ENCODE peak calls at places on chromosomes 16 and 17, in five cellular contexts. P is skeletal muscle cell, O is heart right ventricle, E is MV-4-11, F is GM23248. Y is an unnamed sample.

GRCh38 chr17:38896373-38896954 is 26.6 kb downstream of the LASP1 start:
- DNase-seq in P (no peak), O (peak), E (no peak), F (no peak), Y (no peak)

GRCh38 chr17:18004345-18004744 is 31.7 kb downstream of the DRC3 start:
- DNase-seq in P (no peak), O (no peak), E (no peak), F (no peak), Y (no peak)

GRCh38 chr17:30290696-30291570 is 811 bp downstream of the BLMH start:
- DNase-seq in P (no peak), O (peak), E (no peak), F (peak), Y (peak)

GRCh38 chr17:78383725-78384471 is 5.4 kb downstream of the PGS1 start:
- DNase-seq in P (peak), O (peak), E (peak), F (peak), Y (peak)

GRCh38 chr16:84614075-84614474 is 3.8 kb downstream of the COTL1 start:
- DNase-seq in P (no peak), O (no peak), E (no peak), F (no peak), Y (no peak)

GRCh38 chr17:9971991-9972390 is 66.9 kb upstream of the RCVRN start:
- DNase-seq in P (no peak), O (peak), E (no peak), F (peak), Y (peak)

GRCh38 chr17:78840530-78840779 is 159 bp downstream of the USP36 start:
- DNase-seq in P (no peak), O (no peak), E (no peak), F (no peak), Y (no peak)

GRCh38 chr17:67150826-67151225 is 94.2 kb downstream of the HELZ start:
- DNase-seq in P (no peak), O (no peak), E (no peak), F (no peak), Y (no peak)

GRCh38 chr16:27644165-27644564 is 94.2 kb downstream of the KATNIP start:
- DNase-seq in P (no peak), O (no peak), E (no peak), F (no peak), Y (no peak)

GRCh38 chr16:30185141-30185682 is 1.8 kb downstream of the CORO1A start:
- DNase-seq in P (no peak), O (peak), E (peak), F (no peak), Y (no peak)

GRCh38 chr16:69772560-69773254 is 10.6 kb downstream of the WWP2 start:
- DNase-seq in P (no peak), O (no peak), E (peak), F (peak), Y (no peak)

GRCh38 chr16:11072420-11073153 is 128.2 kb downstream of the CLEC16A start:
- DNase-seq in P (no peak), O (no peak), E (no peak), F (no peak), Y (no peak)

GRCh38 chr17:9332164-9332527 is 243.5 kb downstream of the STX8 start:
- DNase-seq in P (no peak), O (no peak), E (no peak), F (peak), Y (no peak)

GRCh38 chr17:50785942-50786570 is 18.7 kb upstream of the ANKRD40CL start:
- DNase-seq in P (peak), O (peak), E (no peak), F (peak), Y (no peak)

GRCh38 chr17:43784628-43785101 is 4.4 kb downstream of the CFAP97D1 start:
- DNase-seq in P (peak), O (no peak), E (no peak), F (peak), Y (peak)

GRCh38 chr16:31472559-31473203 is 729 bp downstream of the TGFB1I1 start:
- DNase-seq in P (peak), O (peak), E (peak), F (peak), Y (peak)

GRCh38 chr16:81723098-81723723 is 55.9 kb upstream of the PLCG2 start:
- DNase-seq in P (peak), O (peak), E (peak), F (peak), Y (peak)

GRCh38 chr16:11670171-11671131 is 2.2 kb downstream of the SNN start:
- DNase-seq in P (no peak), O (no peak), E (no peak), F (peak), Y (no peak)

GRCh38 chr16:68612996-68613395 is 32.1 kb upstream of the CDH3 start:
- DNase-seq in P (no peak), O (no peak), E (no peak), F (no peak), Y (no peak)

Y was measured in foreskin melanocyte.